ENCODE peak calls at places on chromosomes 4 and X, in five cellular contexts. One of them, this sample, is unnamed.

GRCh38 chrX:40095588-40096394 is 2.0 kb downstream of the BCOR start:
- DNase-seq in H1: no peak
- DNase-seq in body of pancreas: no peak
- DNase-seq in AG04450: no peak
- DNase-seq in psoas muscle: no peak
- DNase-seq in this sample: no peak

GRCh38 chrX:41895826-41896225 is 27.5 kb downstream of the CASK start:
- DNase-seq in AG04450: no peak
- DNase-seq in H1: no peak
- DNase-seq in body of pancreas: no peak
- DNase-seq in psoas muscle: no peak
- DNase-seq in this sample: no peak

GRCh38 chr4:124111411-124111810 is 601.1 kb downstream of the ANKRD50 start:
- DNase-seq in psoas muscle: no peak
- DNase-seq in H1: no peak
- DNase-seq in AG04450: no peak
- DNase-seq in body of pancreas: no peak
- DNase-seq in this sample: no peak

GRCh38 chr4:53908661-53909078 is 155.7 kb downstream of the CHIC2 start:
- DNase-seq in body of pancreas: peak
- DNase-seq in AG04450: peak
- DNase-seq in psoas muscle: no peak
- DNase-seq in H1: no peak
- DNase-seq in this sample: peak

GRCh38 chrX:149962859-149963757 is 24.8 kb upstream of the EOLA2 start:
- DNase-seq in body of pancreas: peak
- DNase-seq in AG04450: peak
- DNase-seq in psoas muscle: peak
- DNase-seq in H1: no peak
- DNase-seq in this sample: peak

GRCh38 chr4:52780206-52780605 is 29.0 kb upstream of the ERVMER34-1 start:
- DNase-seq in H1: no peak
- DNase-seq in psoas muscle: no peak
- DNase-seq in AG04450: peak
- DNase-seq in body of pancreas: no peak
- DNase-seq in this sample: no peak

GRCh38 chr4:108868606-108869227 is 105.9 kb upstream of the ETNPPL start:
- DNase-seq in body of pancreas: no peak
- DNase-seq in H1: no peak
- DNase-seq in psoas muscle: no peak
- DNase-seq in AG04450: no peak
- DNase-seq in this sample: no peak

GRCh38 chr4:125741825-125742452 is 427.2 kb downstream of the FAT4 start:
- DNase-seq in body of pancreas: no peak
- DNase-seq in H1: no peak
- DNase-seq in psoas muscle: no peak
- DNase-seq in AG04450: no peak
- DNase-seq in this sample: no peak

GRCh38 chr4:55444822-55445221 is 49.1 kb downstream of the TMEM165 start:
- DNase-seq in psoas muscle: no peak
- DNase-seq in H1: no peak
- DNase-seq in body of pancreas: no peak
- DNase-seq in AG04450: no peak
- DNase-seq in this sample: peak

GRCh38 chr4:101699441-101700117 is 91.0 kb upstream of the BANK1 start:
- DNase-seq in H1: no peak
- DNase-seq in AG04450: no peak
- DNase-seq in psoas muscle: no peak
- DNase-seq in body of pancreas: no peak
- DNase-seq in this sample: no peak

GRCh38 chrX:68995780-68996551 is 167.1 kb downstream of the EFNB1 start:
- DNase-seq in AG04450: peak
- DNase-seq in psoas muscle: peak
- DNase-seq in body of pancreas: no peak
- DNase-seq in H1: peak
- DNase-seq in this sample: no peak

GRCh38 chr4:186203391-186203802 is 12.0 kb downstream of the CYP4V2 start:
- DNase-seq in H1: no peak
- DNase-seq in psoas muscle: no peak
- DNase-seq in AG04450: no peak
- DNase-seq in body of pancreas: no peak
- DNase-seq in this sample: no peak

GRCh38 chrX:24672701-24673190 is 21.0 kb upstream of the POLA1 start:
- DNase-seq in AG04450: no peak
- DNase-seq in psoas muscle: no peak
- DNase-seq in H1: no peak
- DNase-seq in body of pancreas: peak
- DNase-seq in this sample: no peak

GRCh38 chrX:136094962-136095361 is 52.4 kb upstream of the FHL1 start:
- DNase-seq in AG04450: no peak
- DNase-seq in psoas muscle: no peak
- DNase-seq in body of pancreas: no peak
- DNase-seq in H1: no peak
- DNase-seq in this sample: no peak

GRCh38 chrX:153780678-153781427 is at the start of gene SRPK3:
- DNase-seq in AG04450: no peak
- DNase-seq in H1: no peak
- DNase-seq in psoas muscle: peak
- DNase-seq in body of pancreas: no peak
- DNase-seq in this sample: peak

GRCh38 chr4:5979981-5980380 is 38.2 kb downstream of the C4orf50 start:
- DNase-seq in AG04450: no peak
- DNase-seq in H1: peak
- DNase-seq in body of pancreas: no peak
- DNase-seq in psoas muscle: no peak
- DNase-seq in this sample: peak

GRCh38 chrX:23434356-23434884 is 99.8 kb downstream of the PTCHD1 start:
- DNase-seq in psoas muscle: peak
- DNase-seq in AG04450: no peak
- DNase-seq in body of pancreas: peak
- DNase-seq in H1: no peak
- DNase-seq in this sample: no peak

GRCh38 chrX:65877953-65878352 is 161.9 kb downstream of the VSIG4 start:
- DNase-seq in body of pancreas: no peak
- DNase-seq in H1: no peak
- DNase-seq in AG04450: no peak
- DNase-seq in psoas muscle: no peak
- DNase-seq in this sample: no peak

GRCh38 chr4:5774416-5775056 is 63.5 kb downstream of the EVC start:
- DNase-seq in psoas muscle: no peak
- DNase-seq in body of pancreas: no peak
- DNase-seq in H1: peak
- DNase-seq in AG04450: no peak
- DNase-seq in this sample: no peak

GRCh38 chr4:54484361-54484760 is 173.4 kb upstream of the KIT start:
- DNase-seq in H1: no peak
- DNase-seq in psoas muscle: no peak
- DNase-seq in body of pancreas: no peak
- DNase-seq in AG04450: no peak
- DNase-seq in this sample: no peak

GRCh38 chrX:152915541-152916241 is 17.8 kb downstream of the ZNF185 start:
- DNase-seq in H1: peak
- DNase-seq in body of pancreas: no peak
- DNase-seq in AG04450: no peak
- DNase-seq in psoas muscle: no peak
- DNase-seq in this sample: peak

GRCh38 chr4:54473077-54473545 is 184.6 kb upstream of the KIT start:
- DNase-seq in body of pancreas: no peak
- DNase-seq in H1: no peak
- DNase-seq in AG04450: no peak
- DNase-seq in psoas muscle: no peak
- DNase-seq in this sample: no peak

GRCh38 chr4:101169044-101170014 is 178.0 kb downstream of the PPP3CA start:
- DNase-seq in AG04450: no peak
- DNase-seq in psoas muscle: peak
- DNase-seq in body of pancreas: peak
- DNase-seq in H1: peak
- DNase-seq in this sample: peak

GRCh38 chr4:76584235-76585152 is 149.5 kb downstream of the SHROOM3 start:
- DNase-seq in body of pancreas: no peak
- DNase-seq in AG04450: no peak
- DNase-seq in H1: no peak
- DNase-seq in psoas muscle: no peak
- DNase-seq in this sample: peak

GRCh38 chr4:141352328-141352727 is 131.6 kb downstream of the ZNF330 start:
- DNase-seq in AG04450: no peak
- DNase-seq in H1: no peak
- DNase-seq in body of pancreas: no peak
- DNase-seq in psoas muscle: no peak
- DNase-seq in this sample: no peak

DNA sequence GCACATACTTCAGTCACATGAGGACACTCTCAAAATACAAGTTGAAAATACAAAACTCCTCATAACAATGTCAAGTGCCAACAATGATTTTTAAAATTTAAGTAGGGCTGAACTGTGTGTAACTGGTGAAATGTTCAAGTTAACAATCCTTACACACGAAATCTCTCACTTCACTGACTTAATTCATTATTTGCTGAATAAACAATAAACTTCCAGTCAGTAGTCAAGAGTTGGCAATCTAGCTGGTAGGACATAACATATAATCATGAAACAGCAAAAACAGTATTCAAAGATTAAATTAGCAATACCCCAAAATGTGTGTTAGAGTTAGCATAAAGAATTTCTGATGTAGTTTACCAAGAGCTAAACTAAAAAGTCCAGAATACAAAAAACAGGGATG is 1.9 kb upstream of the RAB33B start:
- DNase-seq in psoas muscle: no peak
- DNase-seq in AG04450: no peak
- DNase-seq in H1: no peak
- DNase-seq in body of pancreas: no peak
- DNase-seq in this sample: no peak
- H3K4me3 ChIP-seq in psoas muscle: no peak
- H3K4me3 ChIP-seq in AG04450: no peak
- H3K4me3 ChIP-seq in H1: peak
- H3K4me3 ChIP-seq in body of pancreas: no peak
- H3K4me3 ChIP-seq in this sample: no peak

GRCh38 chrX:48892896-48893295 is 4.7 kb downstream of the TIMM17B start:
- DNase-seq in body of pancreas: no peak
- DNase-seq in psoas muscle: no peak
- DNase-seq in AG04450: no peak
- DNase-seq in H1: no peak
- DNase-seq in this sample: no peak

GRCh38 chrX:48891402-48892288 is 5.9 kb downstream of the TIMM17B start:
- DNase-seq in H1: peak
- DNase-seq in AG04450: no peak
- DNase-seq in psoas muscle: peak
- DNase-seq in body of pancreas: peak
- DNase-seq in this sample: peak

GRCh38 chrX:48893556-48894348 is 3.8 kb downstream of the TIMM17B start:
- DNase-seq in body of pancreas: no peak
- DNase-seq in AG04450: no peak
- DNase-seq in H1: no peak
- DNase-seq in psoas muscle: no peak
- DNase-seq in this sample: no peak

GRCh38 chrX:48890934-48891401 is 6.6 kb downstream of the TIMM17B start:
- DNase-seq in body of pancreas: no peak
- DNase-seq in psoas muscle: peak
- DNase-seq in AG04450: no peak
- DNase-seq in H1: peak
- DNase-seq in this sample: no peak

GRCh38 chrX:48890296-48890925 is 7.2 kb downstream of the TIMM17B start:
- DNase-seq in AG04450: no peak
- DNase-seq in H1: no peak
- DNase-seq in psoas muscle: no peak
- DNase-seq in body of pancreas: no peak
- DNase-seq in this sample: no peak
- H3K4me3 ChIP-seq in AG04450: peak
- H3K4me3 ChIP-seq in H1: peak
- H3K4me3 ChIP-seq in psoas muscle: peak
- H3K4me3 ChIP-seq in body of pancreas: no peak
- H3K4me3 ChIP-seq in this sample: peak

DNA sequence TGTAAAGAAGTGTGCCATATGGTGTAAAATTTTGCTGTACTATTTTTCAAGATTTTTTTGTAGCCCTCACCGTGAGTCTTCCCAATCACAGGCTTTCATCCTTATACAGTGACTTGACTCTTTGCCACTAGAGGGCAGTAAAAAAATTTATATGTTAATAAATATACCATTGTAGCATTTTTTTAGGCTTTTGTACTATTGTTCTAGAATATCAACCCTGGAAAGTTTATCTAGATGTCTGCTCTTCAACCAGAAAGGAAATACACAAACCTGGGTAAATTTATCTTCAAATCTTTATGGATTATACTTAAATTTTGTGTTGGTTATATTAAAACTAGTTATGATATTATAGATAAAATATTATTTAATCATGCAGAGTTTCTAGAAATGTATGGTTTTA is 235.3 kb downstream of the TENM3 start:
- DNase-seq in psoas muscle: no peak
- DNase-seq in body of pancreas: no peak
- DNase-seq in H1: no peak
- DNase-seq in AG04450: no peak
- DNase-seq in this sample: no peak
- H3K4me3 ChIP-seq in psoas muscle: no peak
- H3K4me3 ChIP-seq in body of pancreas: no peak
- H3K4me3 ChIP-seq in H1: no peak
- H3K4me3 ChIP-seq in AG04450: no peak
- H3K4me3 ChIP-seq in this sample: no peak

GRCh38 chrX:100924370-100924769 is 4.3 kb downstream of the XKRX start:
- DNase-seq in AG04450: no peak
- DNase-seq in psoas muscle: no peak
- DNase-seq in H1: no peak
- DNase-seq in body of pancreas: no peak
- DNase-seq in this sample: no peak
- H3K4me3 ChIP-seq in AG04450: no peak
- H3K4me3 ChIP-seq in psoas muscle: no peak
- H3K4me3 ChIP-seq in H1: no peak
- H3K4me3 ChIP-seq in body of pancreas: no peak
- H3K4me3 ChIP-seq in this sample: no peak

DNA sequence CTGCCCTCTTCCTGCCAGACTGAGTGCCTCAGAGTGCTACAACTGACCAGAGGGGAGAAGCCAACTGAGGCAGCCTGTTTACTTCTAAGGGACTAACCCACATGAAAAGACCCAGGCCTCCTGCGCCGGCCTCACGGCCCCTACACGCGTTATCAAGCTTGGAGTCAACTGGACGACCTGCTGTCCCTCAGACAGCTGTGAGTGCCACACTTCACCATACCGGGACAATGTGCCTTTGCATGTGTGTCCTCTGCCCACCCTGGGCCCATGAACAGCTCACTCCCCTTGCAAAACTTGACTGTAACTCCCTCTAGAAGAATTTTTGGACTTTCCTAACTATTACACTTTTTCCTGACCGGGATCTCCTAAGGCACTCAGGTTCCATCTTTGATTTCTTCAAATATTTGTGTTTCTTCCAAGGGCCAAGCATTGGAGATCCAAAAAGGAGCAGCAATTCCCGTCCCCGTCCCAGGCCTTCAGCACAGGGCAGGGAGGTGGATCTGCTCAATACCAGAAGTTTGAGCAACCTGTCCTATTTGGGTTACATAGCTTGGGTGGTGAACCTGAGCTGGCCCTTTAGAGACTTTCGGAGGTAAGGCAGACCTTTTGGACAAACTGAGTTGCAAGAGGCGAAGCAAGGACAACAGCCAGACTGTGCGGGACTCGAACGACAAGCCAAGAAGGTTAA is 1.7 kb downstream of the NOP14 start:
- DNase-seq in AG04450: no peak
- DNase-seq in body of pancreas: no peak
- DNase-seq in psoas muscle: no peak
- DNase-seq in H1: no peak
- DNase-seq in this sample: peak
- H3K4me3 ChIP-seq in AG04450: peak
- H3K4me3 ChIP-seq in body of pancreas: no peak
- H3K4me3 ChIP-seq in psoas muscle: peak
- H3K4me3 ChIP-seq in H1: peak
- H3K4me3 ChIP-seq in this sample: peak

GRCh38 chr4:40281913-40282312 is 53.2 kb upstream of the CHRNA9 start:
- DNase-seq in H1: no peak
- DNase-seq in body of pancreas: no peak
- DNase-seq in AG04450: no peak
- DNase-seq in psoas muscle: no peak
- DNase-seq in this sample: no peak
- H3K4me3 ChIP-seq in H1: no peak
- H3K4me3 ChIP-seq in body of pancreas: no peak
- H3K4me3 ChIP-seq in AG04450: no peak
- H3K4me3 ChIP-seq in psoas muscle: no peak
- H3K4me3 ChIP-seq in this sample: no peak

This sample was measured in BE2C.